ENCODE peak calls at places on chromosomes 4 and X, in five cellular contexts. U, Y, X, E and Q are unnamed samples.

GRCh38 chrX:107654778-107655761 is 26.8 kb downstream of the PRPS1 start:
- DNase-seq in Y (peak; percentile 94), U (peak; percentile 61), E (peak; percentile 85), X (peak; percentile 89), Q (no peak)

GRCh38 chrX:68995780-68996551 is 167.1 kb downstream of the EFNB1 start:
- DNase-seq in X (peak; percentile 63), Y (peak; percentile 88), U (no peak), E (no peak), Q (no peak)

GRCh38 chr4:182297659-182298058 is 54.5 kb downstream of the TENM3 start:
- DNase-seq in Y (peak; percentile 37), U (peak; percentile 8), X (peak; percentile 58), E (no peak), Q (no peak)

GRCh38 chrX:151323054-151323453 is 74.0 kb upstream of the VMA21 start:
- DNase-seq in E (no peak), Y (no peak), X (no peak), U (no peak), Q (no peak)

GRCh38 chr4:7638984-7639789 is 204.5 kb upstream of the PSAPL1 start:
- DNase-seq in X (no peak), E (no peak), Y (no peak), U (peak; percentile 50), Q (no peak)

GRCh38 chr4:87309625-87310024 is 13.1 kb downstream of the HSD17B13 start:
- DNase-seq in E (no peak), X (peak; percentile 31), Y (no peak), U (no peak), Q (no peak)

GRCh38 chrX:12721042-12721441 is 70.2 kb upstream of the PRPS2 start:
- DNase-seq in X (no peak), E (peak; percentile 40), Y (no peak), U (peak; percentile 34), Q (no peak)

GRCh38 chr4:163679189-163679588 is 184.7 kb downstream of the TMA16 start:
- DNase-seq in E (no peak), U (peak; percentile 11), X (no peak), Y (peak; percentile 46), Q (no peak)

GRCh38 chrX:112849010-112849409 is 8.4 kb upstream of the AMOT start:
- DNase-seq in U (no peak), Y (no peak), E (no peak), X (no peak), Q (no peak)

GRCh38 chr4:150176559-150176958 is 98.3 kb downstream of the DCLK2 start:
- DNase-seq in Y (peak; percentile 48), X (peak; percentile 42), E (no peak), U (no peak), Q (no peak)

GRCh38 chr4:181611033-181611711 is 632.0 kb upstream of the TENM3 start:
- DNase-seq in U (no peak), X (no peak), E (no peak), Y (peak; percentile 53), Q (no peak)

GRCh38 chr4:176185068-176185467 is 10.3 kb downstream of the SPATA4 start:
- DNase-seq in Y (peak; percentile 97), X (peak; percentile 57), E (no peak), U (no peak), Q (no peak)

GRCh38 chr4:184473515-184474260 is 662 bp downstream of the IRF2 start:
- DNase-seq in E (peak; percentile 49), Y (peak; percentile 44), U (peak; percentile 67), X (no peak), Q (no peak)

GRCh38 chr4:113445286-113445685 is 316.3 kb downstream of the CAMK2D start:
- DNase-seq in X (peak; percentile 88), E (no peak), U (no peak), Y (peak; percentile 99), Q (no peak)

GRCh38 chr4:79250887-79251286 is 75.0 kb downstream of the NAA11 start:
- DNase-seq in U (no peak), E (no peak), X (no peak), Y (no peak), Q (no peak)

GRCh38 chrX:132591719-132592275 is 103.0 kb upstream of the MBNL3 start:
- DNase-seq in E (no peak), U (no peak), Y (no peak), X (no peak), Q (no peak)

GRCh38 chrX:12790878-12791252 is 347 bp upstream of the PRPS2 start:
- DNase-seq in E (no peak), X (no peak), U (no peak), Y (no peak), Q (no peak)

DNA sequence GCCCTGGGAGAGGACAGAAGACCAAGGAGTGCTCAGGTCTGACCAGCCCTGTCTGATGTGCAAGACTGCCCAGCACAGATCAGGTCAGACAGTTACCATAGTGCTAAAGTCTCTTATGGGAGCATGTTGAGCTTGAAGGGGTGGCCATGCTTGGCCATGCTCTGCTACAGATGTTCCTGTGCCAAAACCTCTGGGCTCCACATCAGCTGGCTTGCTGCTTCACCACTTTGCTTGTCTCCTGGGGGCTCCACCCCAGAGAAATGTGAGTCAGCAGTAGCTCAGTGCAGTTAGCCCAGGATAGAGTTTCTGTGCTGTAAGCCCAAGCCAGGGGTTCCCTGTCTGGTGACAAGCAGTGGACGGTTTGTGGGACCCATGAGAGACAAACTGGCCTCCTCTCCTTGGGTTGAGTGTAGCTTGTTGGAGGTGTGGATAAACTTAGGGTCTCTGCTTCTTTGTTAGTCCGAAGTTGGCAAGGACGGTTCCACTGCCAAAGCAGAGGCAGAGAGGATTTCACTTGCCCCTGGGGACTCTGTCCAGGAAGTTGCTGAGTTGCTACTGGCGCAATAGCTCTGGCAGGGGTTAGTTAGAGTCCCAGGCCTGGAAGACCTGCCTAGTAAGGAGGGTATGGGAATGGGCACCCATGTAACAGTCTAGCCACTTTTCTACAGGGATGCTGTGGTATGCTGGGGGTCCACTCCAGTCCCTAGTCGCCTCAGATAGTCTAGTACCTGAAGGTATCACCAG is 8.7 kb upstream of the TMSB15C start:
- DNase-seq in U (peak; percentile 82), Y (no peak), X (no peak), E (no peak), Q (no peak)
- TF ChIP-seq CTCF in U (no peak), Y (no peak), X (no peak), E (no peak), Q (no peak)

DNA sequence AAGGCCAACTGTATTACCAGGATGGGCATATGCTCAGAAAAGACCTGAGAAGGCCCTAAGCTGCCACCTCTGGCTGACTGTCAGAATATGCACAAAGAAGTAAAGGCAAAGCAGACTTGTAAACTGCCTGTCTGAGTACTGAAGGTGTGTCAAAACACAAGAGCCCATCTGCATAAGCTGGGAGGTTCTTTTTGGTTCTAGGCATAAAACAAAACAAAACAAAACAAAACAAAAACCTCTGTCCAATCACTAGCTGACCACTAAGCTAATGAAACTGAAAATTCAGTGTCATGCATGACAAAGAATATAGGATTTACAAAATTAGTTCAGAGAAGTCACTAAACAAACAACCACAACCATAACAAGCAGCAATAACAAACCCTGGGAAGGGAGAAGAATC is 20.6 kb downstream of the SH3D19 start:
- DNase-seq in Y (no peak), U (no peak), X (peak; percentile 21), E (no peak), Q (no peak)
- TF ChIP-seq CTCF in Y (no peak), U (no peak), X (no peak), E (no peak), Q (no peak)

GRCh38 chrX:114221445-114221844 is 362.4 kb upstream of the HTR2C start:
- DNase-seq in U (no peak), X (no peak), Y (no peak), E (no peak), Q (no peak)
- TF ChIP-seq CTCF in U (no peak), X (no peak), Y (no peak), E (no peak), Q (no peak)

DNA sequence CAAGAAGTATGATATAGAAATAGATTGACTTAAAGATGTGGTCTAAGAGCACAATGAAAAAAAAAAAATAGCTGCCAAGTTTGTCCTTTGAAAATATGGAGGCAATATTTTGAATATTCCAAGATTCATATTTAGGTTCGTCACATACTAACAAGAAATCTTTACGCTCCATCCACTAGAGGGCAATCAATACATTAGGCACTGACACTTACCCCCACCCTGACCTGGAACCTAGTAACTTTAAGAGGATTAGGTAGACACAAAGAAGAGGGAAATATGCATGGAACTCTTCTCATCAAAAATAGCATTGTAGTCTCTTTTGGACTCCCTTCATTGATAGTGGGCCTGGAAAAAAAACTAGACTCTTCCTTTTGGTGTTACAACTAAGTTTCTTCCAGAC is 1108.1 kb downstream of the PCDH19 start:
- DNase-seq in X (no peak), E (no peak), U (peak; percentile 38), Y (no peak), Q (no peak)
- TF ChIP-seq CTCF in X (no peak), E (no peak), U (peak; percentile 22), Y (no peak), Q (peak; percentile 48)

GRCh38 chrX:104347860-104348259 is 93.1 kb upstream of the ESX1 start:
- DNase-seq in X (peak; percentile 37), E (no peak), Y (no peak), U (no peak), Q (no peak)

GRCh38 chrX:104342065-104342464 is 87.3 kb upstream of the ESX1 start:
- DNase-seq in Y (no peak), E (no peak), X (no peak), U (no peak), Q (no peak)

GRCh38 chrX:104343408-104344129 is 88.8 kb upstream of the ESX1 start:
- DNase-seq in Y (peak; percentile 74), X (peak; percentile 82), U (peak; percentile 51), E (peak; percentile 59), Q (no peak)
- TF ChIP-seq CTCF in Y (peak; percentile 56), X (peak; percentile 62), U (peak; percentile 25), E (no peak), Q (peak; percentile 53)